ENCODE peak calls at places on chromosome 6, in four cellular contexts. One of them, this sample, is unnamed.

GRCh38 chr6:108198761-108199498 is 33.1 kb downstream of the NR2E1 start:
- DNase-seq in HepG2: no peak
- DNase-seq in A549: no peak
- DNase-seq in WTC11: no peak
- DNase-seq in this sample: no peak

GRCh38 chr6:72324591-72324990 is 297.3 kb upstream of the KCNQ5 start:
- DNase-seq in HepG2: no peak
- DNase-seq in WTC11: no peak
- DNase-seq in A549: no peak
- DNase-seq in this sample: no peak

GRCh38 chr6:95648636-95649035 is 71.3 kb downstream of the MANEA start:
- DNase-seq in WTC11: peak; percentile 17
- DNase-seq in HepG2: peak; percentile 46
- DNase-seq in A549: no peak
- DNase-seq in this sample: no peak

GRCh38 chr6:41371461-41371991 is 36.1 kb downstream of the NCR2 start:
- DNase-seq in WTC11: peak; percentile 65
- DNase-seq in A549: no peak
- DNase-seq in HepG2: no peak
- DNase-seq in this sample: no peak

GRCh38 chr6:167855825-167856425 is 29.2 kb downstream of the AFDN start:
- DNase-seq in A549: peak; percentile 2
- DNase-seq in WTC11: no peak
- DNase-seq in HepG2: peak; percentile 96
- DNase-seq in this sample: peak; percentile 92

GRCh38 chr6:26295691-26296555 is 69.1 kb upstream of the BTN3A2 start:
- DNase-seq in A549: no peak
- DNase-seq in WTC11: no peak
- DNase-seq in HepG2: peak; percentile 86
- DNase-seq in this sample: peak; percentile 83

GRCh38 chr6:124002377-124003081 is 198.9 kb downstream of the NKAIN2 start:
- DNase-seq in A549: no peak
- DNase-seq in HepG2: no peak
- DNase-seq in WTC11: no peak
- DNase-seq in this sample: no peak

GRCh38 chr6:10957414-10957886 is 70.6 kb downstream of the SYCP2L start:
- DNase-seq in WTC11: no peak
- DNase-seq in HepG2: peak; percentile 94
- DNase-seq in A549: no peak
- DNase-seq in this sample: no peak

GRCh38 chr6:128095362-128095761 is 194.5 kb upstream of the THEMIS start:
- DNase-seq in A549: no peak
- DNase-seq in HepG2: no peak
- DNase-seq in WTC11: no peak
- DNase-seq in this sample: no peak

GRCh38 chr6:89281779-89282246 is 33.3 kb downstream of the GABRR2 start:
- DNase-seq in WTC11: peak; percentile 74
- DNase-seq in HepG2: peak; percentile 44
- DNase-seq in A549: peak; percentile 58
- DNase-seq in this sample: peak; percentile 77

GRCh38 chr6:145723646-145724045 is 11.7 kb downstream of the EPM2A start:
- DNase-seq in HepG2: peak; percentile 17
- DNase-seq in A549: no peak
- DNase-seq in WTC11: no peak
- DNase-seq in this sample: no peak

GRCh38 chr6:107539409-107539808 is 49.5 kb downstream of the SOBP start:
- DNase-seq in WTC11: no peak
- DNase-seq in A549: no peak
- DNase-seq in HepG2: peak; percentile 96
- DNase-seq in this sample: peak; percentile 9

GRCh38 chr6:18368277-18369105 is 18.7 kb upstream of the RNF144B start:
- DNase-seq in HepG2: no peak
- DNase-seq in WTC11: no peak
- DNase-seq in A549: no peak
- DNase-seq in this sample: no peak

GRCh38 chr6:27452496-27452897 is 20.4 kb downstream of the ZNF184 start:
- DNase-seq in HepG2: no peak
- DNase-seq in A549: no peak
- DNase-seq in WTC11: no peak
- DNase-seq in this sample: no peak

GRCh38 chr6:150072201-150072600 is 3.3 kb upstream of the ULBP3 start:
- DNase-seq in A549: peak; percentile 87
- DNase-seq in HepG2: peak; percentile 43
- DNase-seq in WTC11: no peak
- DNase-seq in this sample: peak; percentile 87

GRCh38 chr6:31541059-31541657 is 645 bp downstream of the DDX39B start:
- DNase-seq in HepG2: peak; percentile 63
- DNase-seq in WTC11: no peak
- DNase-seq in A549: peak; percentile 14
- DNase-seq in this sample: peak; percentile 79

GRCh38 chr6:34055223-34055933 is 90.5 kb downstream of the GRM4 start:
- DNase-seq in WTC11: peak; percentile 82
- DNase-seq in A549: peak; percentile 64
- DNase-seq in HepG2: peak; percentile 60
- DNase-seq in this sample: peak; percentile 94

GRCh38 chr6:39370021-39370420 is 47.5 kb upstream of the KCNK16 start:
- DNase-seq in A549: no peak
- DNase-seq in WTC11: no peak
- DNase-seq in HepG2: no peak
- DNase-seq in this sample: no peak

GRCh38 chr6:134534708-134535149 is 216.8 kb upstream of the SGK1 start:
- DNase-seq in WTC11: no peak
- DNase-seq in HepG2: no peak
- DNase-seq in A549: no peak
- DNase-seq in this sample: no peak

GRCh38 chr6:5115168-5115567 is 30.0 kb downstream of the PPP1R3G start:
- DNase-seq in WTC11: no peak
- DNase-seq in A549: peak; percentile 33
- DNase-seq in HepG2: peak; percentile 91
- DNase-seq in this sample: no peak

GRCh38 chr6:160028487-160029275 is 59.8 kb downstream of the IGF2R start:
- DNase-seq in WTC11: no peak
- DNase-seq in HepG2: no peak
- DNase-seq in A549: no peak
- DNase-seq in this sample: no peak

GRCh38 chr6:160027931-160028330 is 59.0 kb downstream of the IGF2R start:
- DNase-seq in HepG2: no peak
- DNase-seq in A549: no peak
- DNase-seq in WTC11: no peak
- DNase-seq in this sample: no peak

GRCh38 chr6:160029525-160029924 is 60.6 kb downstream of the IGF2R start:
- DNase-seq in WTC11: no peak
- DNase-seq in A549: no peak
- DNase-seq in HepG2: no peak
- DNase-seq in this sample: no peak

GRCh38 chr6:160031442-160031841 is 62.6 kb downstream of the IGF2R start:
- DNase-seq in A549: no peak
- DNase-seq in HepG2: no peak
- DNase-seq in WTC11: no peak
- DNase-seq in this sample: no peak

GRCh38 chr6:160030103-160030502 is 61.2 kb downstream of the IGF2R start:
- DNase-seq in HepG2: no peak
- DNase-seq in A549: no peak
- DNase-seq in WTC11: no peak
- DNase-seq in this sample: no peak
- TF ChIP-seq NR3C1 in HepG2: no peak
- TF ChIP-seq NR3C1 in A549: no peak
- TF ChIP-seq NR3C1 in WTC11: no peak
- TF ChIP-seq NR3C1 in this sample: no peak

DNA sequence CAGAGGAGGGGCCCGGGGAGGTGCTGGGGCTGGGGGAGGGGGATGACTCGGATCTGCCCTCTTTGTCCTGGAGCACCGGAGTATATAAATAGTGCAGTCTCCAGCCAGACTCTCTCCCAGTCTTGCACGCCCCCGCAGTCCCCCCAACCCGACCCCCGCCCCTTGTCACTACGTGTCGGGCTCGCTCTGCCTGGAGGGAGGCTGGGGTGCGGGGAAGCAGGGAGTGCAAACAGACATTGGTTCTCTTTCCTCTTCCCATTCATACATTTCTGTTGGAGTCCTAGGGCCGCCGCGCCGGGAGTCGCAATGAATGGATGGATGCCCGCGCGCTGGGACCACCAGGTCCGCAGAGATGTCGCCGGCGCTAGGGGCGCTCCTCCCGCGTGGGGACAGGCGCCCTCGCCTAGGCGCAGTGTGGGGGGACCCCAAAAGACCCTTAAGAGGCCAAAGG is 179.3 kb downstream of the TBXT start:
- DNase-seq in WTC11: peak; percentile 56
- DNase-seq in A549: no peak
- DNase-seq in HepG2: no peak
- DNase-seq in this sample: no peak
- TF ChIP-seq NR3C1 in WTC11: no peak
- TF ChIP-seq NR3C1 in A549: no peak
- TF ChIP-seq NR3C1 in HepG2: no peak
- TF ChIP-seq NR3C1 in this sample: no peak

DNA sequence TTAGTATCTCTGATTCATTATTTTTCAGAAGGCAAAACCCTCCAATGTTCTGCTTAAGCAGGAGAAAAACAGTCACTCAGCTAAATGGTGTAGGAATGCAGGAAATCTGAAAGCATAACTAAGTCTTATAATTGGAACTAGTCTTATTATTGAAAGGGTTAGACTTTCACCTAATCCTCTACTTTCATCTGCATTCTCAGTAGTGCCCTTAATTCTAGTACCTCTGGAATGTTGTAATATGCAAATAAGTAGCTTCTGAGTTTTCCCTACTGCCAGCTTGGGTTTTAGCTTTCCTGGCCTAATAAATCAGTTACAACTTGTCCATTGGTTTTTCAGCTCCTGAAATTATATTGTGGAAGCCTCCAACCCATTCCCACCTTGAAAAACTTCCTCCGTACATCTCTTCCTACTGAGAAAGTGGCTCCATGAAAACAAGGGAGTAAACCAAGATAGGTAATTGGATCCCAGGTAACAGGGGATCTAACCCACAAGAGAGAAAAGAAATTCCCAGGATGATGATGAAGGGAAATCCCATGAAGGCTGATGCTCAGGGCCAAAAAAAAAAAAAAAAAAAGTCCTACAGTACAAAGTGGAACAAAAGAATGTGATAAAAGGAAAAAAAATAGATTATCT is 147.0 kb downstream of the TBC1D32 start:
- DNase-seq in A549: no peak
- DNase-seq in WTC11: no peak
- DNase-seq in HepG2: no peak
- DNase-seq in this sample: no peak
- TF ChIP-seq NR3C1 in A549: no peak
- TF ChIP-seq NR3C1 in WTC11: no peak
- TF ChIP-seq NR3C1 in HepG2: no peak
- TF ChIP-seq NR3C1 in this sample: no peak

DNA sequence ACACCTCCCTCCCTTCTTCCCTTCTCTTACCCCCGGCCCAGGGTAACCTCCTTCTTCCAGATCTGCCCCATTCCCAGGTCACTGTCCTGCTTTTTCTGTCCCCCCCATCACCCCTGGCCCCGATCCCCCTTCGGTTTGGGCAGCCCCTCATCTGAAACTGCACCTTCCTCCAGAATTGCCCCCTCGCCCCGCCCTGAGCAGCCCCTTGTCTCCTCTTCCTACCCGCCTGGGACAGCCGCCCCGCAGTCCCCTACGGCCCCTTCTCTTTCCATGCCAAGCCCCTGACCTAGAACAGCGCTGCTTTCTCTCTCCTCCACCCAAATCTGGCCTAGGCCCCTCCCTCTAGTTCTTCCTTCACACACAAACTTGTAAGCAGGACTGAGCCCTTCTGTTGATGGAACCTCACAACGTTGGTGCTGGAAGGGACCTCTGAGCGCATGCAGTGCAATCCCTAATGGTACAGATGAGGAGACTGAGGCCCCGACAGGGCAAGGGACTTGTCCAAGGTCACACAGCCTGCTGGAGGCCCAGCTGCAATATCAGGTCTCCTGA is 630 bp downstream of the PPP2R5D start:
- DNase-seq in WTC11: no peak
- DNase-seq in A549: no peak
- DNase-seq in HepG2: no peak
- DNase-seq in this sample: peak; percentile 44
- TF ChIP-seq NR3C1 in WTC11: no peak
- TF ChIP-seq NR3C1 in A549: no peak
- TF ChIP-seq NR3C1 in HepG2: no peak
- TF ChIP-seq NR3C1 in this sample: no peak

DNA sequence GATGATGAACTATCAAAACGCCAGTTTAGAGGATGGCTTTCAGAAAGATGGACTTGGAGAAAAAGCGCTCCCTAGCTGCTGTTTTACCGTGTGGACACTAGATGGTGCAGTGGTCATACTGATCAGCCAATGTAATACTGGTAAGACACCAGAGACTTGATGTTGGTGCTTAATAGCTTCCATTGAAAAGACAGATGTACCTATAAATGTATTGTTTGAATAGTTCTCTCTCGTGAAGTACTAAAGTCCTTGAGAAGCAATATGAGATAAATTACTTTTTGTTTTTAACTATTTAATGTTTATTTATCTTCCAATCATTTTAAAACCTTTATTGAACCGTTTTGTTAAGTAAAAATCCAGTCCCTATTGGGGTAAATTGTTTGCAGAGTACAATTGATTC is 63.9 kb upstream of the FUCA2 start:
- DNase-seq in HepG2: peak; percentile 83
- DNase-seq in WTC11: peak; percentile 32
- DNase-seq in A549: peak; percentile 73
- DNase-seq in this sample: peak; percentile 83
- TF ChIP-seq NR3C1 in HepG2: no peak
- TF ChIP-seq NR3C1 in WTC11: no peak
- TF ChIP-seq NR3C1 in A549: no peak
- TF ChIP-seq NR3C1 in this sample: no peak

GRCh38 chr6:106134906-106135634 is 48.9 kb downstream of the PRDM1 start:
- DNase-seq in A549: peak; percentile 27
- DNase-seq in WTC11: no peak
- DNase-seq in HepG2: peak; percentile 53
- DNase-seq in this sample: peak; percentile 56

GRCh38 chr6:106132153-106132698 is 46.1 kb downstream of the PRDM1 start:
- DNase-seq in WTC11: no peak
- DNase-seq in HepG2: no peak
- DNase-seq in A549: no peak
- DNase-seq in this sample: no peak

GRCh38 chr6:106136172-106136571 is 50.0 kb downstream of the PRDM1 start:
- DNase-seq in WTC11: no peak
- DNase-seq in A549: no peak
- DNase-seq in HepG2: no peak
- DNase-seq in this sample: no peak

GRCh38 chr6:106134087-106134770 is 48.1 kb downstream of the PRDM1 start:
- DNase-seq in WTC11: no peak
- DNase-seq in A549: no peak
- DNase-seq in HepG2: no peak
- DNase-seq in this sample: no peak

DNA sequence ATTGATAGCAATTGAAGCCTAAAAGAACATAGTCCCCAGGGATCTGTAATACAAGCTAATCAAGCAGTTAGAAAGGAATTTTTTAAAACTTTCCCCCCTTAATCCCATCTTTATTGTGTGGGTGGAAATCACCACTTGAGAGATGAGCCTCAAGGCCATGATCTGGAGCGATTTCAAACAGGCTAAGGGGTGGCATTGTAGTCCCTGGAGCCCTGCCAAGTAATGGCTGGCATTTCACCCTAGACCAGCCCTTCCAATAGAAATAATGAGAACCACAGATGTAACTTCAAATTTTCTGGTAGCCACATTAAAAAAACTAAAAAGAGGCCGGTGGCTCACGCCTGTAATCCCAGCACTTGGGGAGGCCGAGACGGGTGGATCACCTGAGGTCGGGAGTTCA is 46.9 kb downstream of the PRDM1 start:
- DNase-seq in WTC11: no peak
- DNase-seq in A549: no peak
- DNase-seq in HepG2: no peak
- DNase-seq in this sample: no peak
- TF ChIP-seq NR3C1 in WTC11: no peak
- TF ChIP-seq NR3C1 in A549: no peak
- TF ChIP-seq NR3C1 in HepG2: no peak
- TF ChIP-seq NR3C1 in this sample: no peak